ENCODE peak calls at places on chromosomes 1 and 21, in six cellular contexts. O, M, N, T, F and B are unnamed samples.

GRCh38 chr1:247857069-247857985 is at the start of gene TRIM58:
- DNase-seq in O (no peak), M (no peak), N (no peak), T (peak; percentile 66), F (no peak), B (no peak)

GRCh38 chr1:227131193-227131592 is 187.1 kb downstream of the CDC42BPA start:
- DNase-seq in O (peak; percentile 34), M (no peak), N (no peak), T (no peak), F (peak; percentile 6), B (no peak)

GRCh38 chr1:169094897-169095569 is 11.5 kb upstream of the ATP1B1 start:
- DNase-seq in O (no peak), M (no peak), N (no peak), T (no peak), F (no peak), B (no peak)

GRCh38 chr1:66183386-66183785 is 350.6 kb upstream of the SGIP1 start:
- DNase-seq in O (no peak), M (no peak), N (no peak), T (no peak), F (no peak), B (no peak)

GRCh38 chr1:20732588-20733360 is at the start of gene SH2D5:
- DNase-seq in O (peak; percentile 77), M (peak; percentile 82), N (peak; percentile 36), T (peak; percentile 84), F (peak; percentile 95), B (no peak)

GRCh38 chr1:41855713-41856112 is 63.0 kb downstream of the HIVEP3 start:
- DNase-seq in O (no peak), M (no peak), N (no peak), T (no peak), F (no peak), B (no peak)

GRCh38 chr1:12580054-12580887 is 37.7 kb downstream of the DHRS3 start:
- DNase-seq in O (no peak), M (peak; percentile 44), N (no peak), T (no peak), F (no peak), B (peak; percentile 42)

GRCh38 chr1:184513966-184514365 is 127.1 kb downstream of the C1orf21 start:
- DNase-seq in O (no peak), M (peak; percentile 38), N (no peak), T (no peak), F (no peak), B (no peak)

GRCh38 chr1:230125633-230126528 is 58.8 kb downstream of the GALNT2 start:
- DNase-seq in O (no peak), M (no peak), N (no peak), T (no peak), F (no peak), B (no peak)

GRCh38 chr21:38819719-38820147 is 14.0 kb downstream of the ETS2 start:
- DNase-seq in O (no peak), M (no peak), N (no peak), T (no peak), F (no peak), B (no peak)

GRCh38 chr21:38489729-38490128 is 8.5 kb downstream of the ERG start:
- DNase-seq in O (no peak), M (no peak), N (no peak), T (no peak), F (no peak), B (no peak)

GRCh38 chr1:27922272-27922671 is 12.5 kb upstream of the SMPDL3B start:
- DNase-seq in O (no peak), M (no peak), N (no peak), T (no peak), F (no peak), B (no peak)

GRCh38 chr1:67746299-67746698 is 61.3 kb downstream of the GADD45A start:
- DNase-seq in O (no peak), M (peak; percentile 56), N (no peak), T (no peak), F (no peak), B (no peak)

GRCh38 chr1:228913649-228914048 is 178.4 kb downstream of the RHOU start:
- DNase-seq in O (no peak), M (no peak), N (no peak), T (no peak), F (no peak), B (no peak)

GRCh38 chr1:28971980-28972771 is 57.8 kb downstream of the EPB41 start:
- DNase-seq in O (no peak), M (peak; percentile 37), N (no peak), T (no peak), F (peak; percentile 55), B (no peak)

GRCh38 chr1:33494929-33495328 is 22.5 kb downstream of the ZSCAN20 start:
- DNase-seq in O (no peak), M (no peak), N (no peak), T (no peak), F (no peak), B (no peak)

GRCh38 chr1:164380893-164381292 is 178.1 kb upstream of the PBX1 start:
- DNase-seq in O (no peak), M (no peak), N (no peak), T (no peak), F (peak; percentile 17), B (no peak)

GRCh38 chr21:46425566-46425965 is 33.1 kb upstream of the DIP2A start:
- DNase-seq in O (no peak), M (no peak), N (no peak), T (no peak), F (no peak), B (no peak)

GRCh38 chr1:23018661-23019093 is 591 bp upstream of the KDM1A start:
- DNase-seq in O (peak; percentile 16), M (peak; percentile 21), N (no peak), T (no peak), F (no peak), B (no peak)

GRCh38 chr1:23019851-23020625 is 770 bp downstream of the KDM1A start:
- DNase-seq in O (peak; percentile 8), M (peak; percentile 17), N (peak; percentile 15), T (peak; percentile 76), F (no peak), B (peak; percentile 25)

GRCh38 chr1:23020731-23021130 is 1.5 kb downstream of the KDM1A start:
- DNase-seq in O (no peak), M (no peak), N (no peak), T (no peak), F (no peak), B (no peak)

GRCh38 chr1:23021834-23022233 is 2.6 kb downstream of the KDM1A start:
- DNase-seq in O (no peak), M (no peak), N (no peak), T (no peak), F (no peak), B (no peak)

DNA sequence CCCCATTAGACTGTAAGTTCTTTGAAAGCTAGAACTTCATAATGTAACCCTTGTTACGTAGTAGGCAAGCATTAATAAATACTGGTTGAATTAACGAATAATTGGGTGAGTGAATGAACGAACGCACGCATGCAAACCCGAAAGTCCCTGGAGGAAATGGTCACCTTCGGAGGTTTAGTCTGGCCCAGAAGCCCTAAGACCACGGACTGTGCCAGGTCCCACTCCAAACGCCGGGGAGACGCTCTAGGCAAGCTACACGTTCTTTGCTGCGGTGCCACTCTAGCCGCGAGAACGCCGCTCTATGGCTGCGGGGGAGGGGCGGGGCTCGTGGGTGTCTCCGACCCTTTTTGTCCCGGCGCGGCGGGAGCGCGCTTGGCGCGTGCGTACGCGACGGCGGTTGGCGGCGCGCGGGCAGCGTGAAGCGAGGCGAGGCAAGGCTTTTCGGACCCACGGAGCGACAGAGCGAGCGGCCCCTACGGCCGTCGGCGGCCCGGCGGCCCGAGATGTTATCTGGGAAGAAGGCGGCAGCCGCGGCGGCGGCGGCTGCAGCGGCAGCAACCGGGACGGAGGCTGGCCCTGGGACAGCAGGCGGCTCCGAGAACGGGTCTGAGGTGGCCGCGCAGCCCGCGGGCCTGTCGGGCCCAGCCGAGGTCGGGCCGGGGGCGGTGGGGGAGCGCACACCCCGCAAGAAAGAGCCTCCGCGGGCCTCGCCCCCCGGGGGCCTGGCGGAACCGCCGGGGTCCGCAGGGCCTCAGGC is at the start of gene KDM1A:
- DNase-seq in O (peak; percentile 86), M (peak; percentile 98), N (peak; percentile 99), T (peak; percentile 99), F (peak; percentile 92), B (peak; percentile 98)
- TF ChIP-seq CTCF in O (no peak), M (no peak), N (no peak), T (no peak), F (peak; percentile 28), B (peak; percentile 35)

DNA sequence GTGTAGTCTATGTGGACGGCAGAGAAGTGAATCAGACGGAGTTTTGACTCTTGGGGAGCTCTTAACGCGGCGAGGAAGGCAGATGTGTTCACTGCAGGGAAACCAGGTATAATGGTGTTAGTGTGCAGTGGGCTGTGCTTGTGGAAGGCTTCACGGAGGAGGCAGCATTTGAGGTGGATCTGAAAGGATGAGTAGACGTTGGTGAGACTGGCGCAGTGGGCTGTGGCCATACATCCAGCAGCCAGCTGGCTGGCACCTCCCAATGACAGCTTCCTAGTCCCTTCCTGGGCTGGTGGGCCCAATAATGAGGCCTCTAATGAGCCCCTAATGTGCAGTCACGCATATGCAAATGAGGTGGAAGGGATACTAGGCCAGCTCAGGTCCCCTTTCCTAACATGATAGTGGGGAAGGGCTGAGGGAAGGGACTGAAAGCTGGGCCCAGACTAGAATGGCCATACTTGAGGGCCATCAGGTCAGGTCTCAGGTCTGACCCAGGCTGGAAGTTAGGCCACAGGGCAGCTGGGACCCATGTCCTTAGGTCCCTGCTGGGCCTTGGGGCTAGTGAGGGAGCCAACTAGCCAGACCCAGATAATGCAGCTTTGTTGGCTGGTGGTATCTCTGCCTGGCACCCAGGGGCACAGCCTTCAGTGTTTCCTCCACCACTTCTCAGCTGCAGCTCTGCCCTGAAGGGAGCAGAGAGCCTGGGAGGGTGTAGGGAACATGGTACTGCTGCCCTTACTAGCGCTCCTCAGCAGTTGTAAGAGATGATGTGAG is 3.8 kb downstream of the MAP7D1 start:
- DNase-seq in O (no peak), M (no peak), N (no peak), T (no peak), F (no peak), B (no peak)
- H3K4me3 ChIP-seq in O (no peak overlapping the region), M (no peak overlapping the region), N (peak overlapping the region; percentile 100), T (no peak overlapping the region), F (peak overlapping the region; percentile 52), B (peak overlapping the region; percentile 78)

DNA sequence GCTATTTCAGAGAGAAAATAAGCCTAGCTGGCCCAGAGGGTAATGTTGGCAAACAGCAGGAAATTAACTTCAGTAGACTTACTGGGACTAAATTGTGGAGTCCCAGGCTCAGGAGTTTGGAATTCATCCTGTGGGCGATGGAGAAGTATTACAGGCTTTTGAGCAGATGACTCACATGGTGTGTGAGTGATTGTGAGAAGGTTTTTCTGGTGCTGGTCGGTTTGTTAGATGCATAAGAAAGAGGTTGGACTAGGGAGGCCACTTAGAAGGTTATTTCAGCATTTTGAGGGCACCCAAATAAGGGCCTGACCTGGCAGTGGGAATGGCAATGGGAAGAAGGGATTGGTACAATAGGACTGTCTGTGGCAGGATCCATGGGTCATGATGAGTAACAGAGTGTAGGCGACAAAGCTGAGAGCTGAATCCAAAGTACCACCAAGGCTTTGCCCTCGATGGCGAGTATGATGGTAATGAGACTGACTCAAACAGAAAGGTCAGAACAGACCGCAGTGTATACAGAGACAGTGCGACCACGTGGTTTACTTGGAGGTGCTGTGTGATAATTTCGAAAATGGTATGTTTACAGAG is 69.2 kb upstream of the KIF26B start:
- DNase-seq in O (no peak), M (no peak), N (no peak), T (no peak), F (peak; percentile 85), B (no peak)
- TF ChIP-seq CTCF in O (no peak), M (no peak), N (no peak), T (no peak), F (no peak), B (no peak)

DNA sequence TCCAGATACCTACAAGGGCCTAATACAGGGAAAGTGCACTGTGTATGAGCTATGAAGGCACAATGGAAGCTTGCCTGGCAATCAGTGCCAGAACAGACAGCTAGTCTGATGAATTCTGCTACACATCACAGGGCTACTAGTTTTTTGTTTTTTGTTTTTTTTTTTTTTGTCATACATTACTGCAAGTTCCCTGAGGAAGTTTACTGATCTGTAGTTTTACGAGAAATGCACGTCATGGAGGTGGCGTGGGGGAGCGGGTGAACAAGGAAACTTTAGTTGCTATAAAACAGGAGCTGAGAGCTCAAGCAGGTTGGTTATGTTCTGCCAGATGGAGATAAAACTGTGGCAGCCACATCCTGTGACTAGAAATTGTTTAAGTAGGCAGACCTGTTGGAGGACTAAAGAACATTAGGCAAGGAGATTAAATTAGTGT is 17.7 kb downstream of the PTPRC start:
- DNase-seq in O (no peak), M (no peak), N (no peak), T (no peak), F (no peak), B (no peak)
- H3K4me3 ChIP-seq in O (no peak overlapping the region), M (no peak overlapping the region), N (no peak overlapping the region), T (no peak overlapping the region), F (no peak overlapping the region), B (no peak overlapping the region)